ENCODE peak calls at places on chromosomes 13 and 19, in nine cellular contexts. T, R, Y, F, O, B, Q, V and W are unnamed samples.

GRCh38 chr13:22243519-22244197 is 572.8 kb downstream of the FGF9 start:
- DNase-seq in T (no peak), R (no peak), Y (no peak), F (no peak), O (no peak), B (no peak), Q (no peak), V (no peak), W (no peak)

GRCh38 chr13:41284512-41285288 is 21.3 kb upstream of the MTRF1 start:
- DNase-seq in T (no peak), R (no peak), Y (peak), F (peak), O (peak), B (peak), Q (no peak), V (no peak), W (no peak)

GRCh38 chr19:7870571-7871279 is 3.5 kb downstream of the PRR36 start:
- DNase-seq in T (no peak), R (no peak), Y (peak), F (no peak), O (peak), B (peak), Q (no peak), V (peak), W (peak)

GRCh38 chr19:32675720-32676185 is at the start of gene RGS9BP:
- DNase-seq in T (peak), R (peak), Y (peak), F (peak), O (no peak), B (peak), Q (peak), V (peak), W (peak)

GRCh38 chr13:68081051-68081450 is 850.9 kb upstream of the PCDH9 start:
- DNase-seq in T (no peak), R (no peak), Y (no peak), F (no peak), O (no peak), B (no peak), Q (no peak), V (no peak), W (no peak)

GRCh38 chr13:75687145-75687763 is 51.1 kb downstream of the LMO7 start:
- DNase-seq in T (no peak), R (no peak), Y (peak), F (no peak), O (no peak), B (peak), Q (no peak), V (peak), W (no peak)

GRCh38 chr13:52010890-52011689 is at the start of gene ATP7B:
- DNase-seq in T (peak), R (no peak), Y (peak), F (no peak), O (no peak), B (peak), Q (no peak), V (peak), W (peak)

GRCh38 chr13:102817907-102818306 is 19.0 kb downstream of the BIVM start:
- DNase-seq in T (no peak), R (no peak), Y (no peak), F (no peak), O (no peak), B (no peak), Q (no peak), V (no peak), W (no peak)

GRCh38 chr19:21439372-21439771 is 42.4 kb downstream of the ZNF493 start:
- DNase-seq in T (no peak), R (no peak), Y (peak), F (no peak), O (no peak), B (peak), Q (no peak), V (no peak), W (no peak)

GRCh38 chr19:49811328-49811727 is 1.8 kb downstream of the FUZ start:
- DNase-seq in T (no peak), R (no peak), Y (no peak), F (no peak), O (no peak), B (no peak), Q (no peak), V (no peak), W (no peak)

GRCh38 chr19:47608908-47609879 is at the start of gene BICRA:
- DNase-seq in T (peak), R (peak), Y (peak), F (peak), O (no peak), B (peak), Q (peak), V (peak), W (peak)

GRCh38 chr13:20831254-20831653 is 57.5 kb upstream of the EEF1AKMT1 start:
- DNase-seq in T (no peak), R (no peak), Y (no peak), F (no peak), O (no peak), B (no peak), Q (no peak), V (no peak), W (no peak)

GRCh38 chr13:50376895-50377575 is 361.8 kb downstream of the KCNRG start:
- DNase-seq in T (no peak), R (no peak), Y (no peak), F (no peak), O (no peak), B (no peak), Q (no peak), V (peak), W (no peak)

GRCh38 chr13:23697772-23698313 is 127.6 kb downstream of the TNFRSF19 start:
- DNase-seq in T (no peak), R (no peak), Y (no peak), F (no peak), O (no peak), B (no peak), Q (no peak), V (no peak), W (no peak)

GRCh38 chr13:48096670-48097069 is 1.8 kb upstream of the MED4 start:
- DNase-seq in T (no peak), R (no peak), Y (no peak), F (no peak), O (no peak), B (no peak), Q (no peak), V (peak), W (no peak)

GRCh38 chr19:11495481-11495880 is 10.2 kb downstream of the ZNF653 start:
- DNase-seq in T (no peak), R (no peak), Y (no peak), F (no peak), O (no peak), B (no peak), Q (no peak), V (no peak), W (no peak)

GRCh38 chr13:114119196-114119595 is 13.2 kb downstream of the RASA3 start:
- DNase-seq in T (no peak), R (no peak), Y (peak), F (peak), O (no peak), B (peak), Q (no peak), V (peak), W (no peak)

GRCh38 chr19:46481187-46481586 is 9.8 kb upstream of the PNMA8A start:
- DNase-seq in T (no peak), R (no peak), Y (peak), F (no peak), O (no peak), B (peak), Q (no peak), V (no peak), W (no peak)

GRCh38 chr13:48019796-48020195 is 17.7 kb upstream of the NUDT15 start:
- DNase-seq in T (no peak), R (no peak), Y (no peak), F (no peak), O (no peak), B (no peak), Q (no peak), V (no peak), W (no peak)

GRCh38 chr13:44420376-44421220 is 47.0 kb downstream of the SERP2 start:
- DNase-seq in T (no peak), R (no peak), Y (no peak), F (no peak), O (no peak), B (no peak), Q (no peak), V (peak), W (peak)

GRCh38 chr19:5484398-5485285 is 29.4 kb downstream of the ZNRF4 start:
- DNase-seq in T (no peak), R (no peak), Y (peak), F (peak), O (no peak), B (peak), Q (no peak), V (peak), W (no peak)

GRCh38 chr13:21014666-21015170 is 46.7 kb downstream of the LATS2 start:
- DNase-seq in T (peak), R (peak), Y (peak), F (peak), O (no peak), B (peak), Q (peak), V (no peak), W (no peak)

GRCh38 chr13:80551650-80552497 is 210.9 kb upstream of the SPRY2 start:
- DNase-seq in T (no peak), R (no peak), Y (no peak), F (no peak), O (no peak), B (no peak), Q (no peak), V (no peak), W (no peak)

GRCh38 chr13:113106666-113107065 is 1.1 kb downstream of the F7 start:
- DNase-seq in T (no peak), R (no peak), Y (no peak), F (no peak), O (no peak), B (no peak), Q (no peak), V (no peak), W (no peak)

GRCh38 chr19:57096640-57097361 is 23.0 kb upstream of the USP29 start:
- DNase-seq in T (no peak), R (no peak), Y (peak), F (no peak), O (no peak), B (peak), Q (no peak), V (no peak), W (no peak)

GRCh38 chr19:55620410-55620809 is 4.0 kb downstream of the ZNF784 start:
- DNase-seq in T (no peak), R (no peak), Y (no peak), F (no peak), O (no peak), B (peak), Q (no peak), V (no peak), W (no peak)

GRCh38 chr19:42427313-42427712 is at the start of gene LIPE:
- DNase-seq in T (no peak), R (no peak), Y (no peak), F (no peak), O (no peak), B (peak), Q (no peak), V (no peak), W (no peak)

GRCh38 chr19:28257396-28257795 is 955.6 kb downstream of the UQCRFS1 start:
- DNase-seq in T (no peak), R (no peak), Y (no peak), F (no peak), O (no peak), B (no peak), Q (no peak), V (no peak), W (no peak)

GRCh38 chr13:25872871-25873607 is 178.8 kb downstream of the SHISA2 start:
- DNase-seq in T (no peak), R (no peak), Y (no peak), F (no peak), O (no peak), B (peak), Q (peak), V (no peak), W (no peak)

GRCh38 chr13:40116008-40116407 is 460.5 kb downstream of the COG6 start:
- DNase-seq in T (no peak), R (no peak), Y (peak), F (no peak), O (no peak), B (peak), Q (no peak), V (peak), W (peak)

GRCh38 chr19:38893341-38893771 is 6.1 kb downstream of the SIRT2 start:
- DNase-seq in T (no peak), R (no peak), Y (no peak), F (no peak), O (no peak), B (no peak), Q (no peak), V (no peak), W (no peak)

GRCh38 chr19:38890686-38891085 is 8.7 kb downstream of the SIRT2 start:
- DNase-seq in T (no peak), R (no peak), Y (no peak), F (no peak), O (no peak), B (no peak), Q (peak), V (no peak), W (no peak)

GRCh38 chr19:38894968-38895367 is 4.5 kb downstream of the SIRT2 start:
- DNase-seq in T (no peak), R (no peak), Y (no peak), F (no peak), O (no peak), B (no peak), Q (no peak), V (no peak), W (no peak)

GRCh38 chr19:38891791-38892190 is 7.6 kb downstream of the SIRT2 start:
- DNase-seq in T (no peak), R (no peak), Y (no peak), F (no peak), O (no peak), B (no peak), Q (no peak), V (no peak), W (no peak)

DNA sequence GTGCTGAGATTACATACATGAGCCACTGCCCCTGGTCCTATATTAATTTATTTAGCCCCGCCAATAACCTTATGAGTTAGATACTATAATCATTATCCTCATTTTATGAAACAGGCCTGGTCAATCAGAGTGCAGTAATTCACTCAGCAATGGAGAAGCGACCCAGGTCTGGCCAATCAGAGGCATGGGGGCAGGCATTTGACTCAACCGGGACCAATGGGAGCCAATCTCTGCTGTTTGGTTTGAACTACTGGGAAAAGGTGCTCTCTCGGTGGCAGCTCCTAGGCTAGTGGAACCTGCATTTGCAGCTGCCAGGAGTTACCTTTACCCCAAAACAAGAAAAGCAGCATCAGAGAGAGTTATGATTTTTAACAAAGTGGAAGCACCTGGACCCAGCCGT is 6.6 kb downstream of the SIRT2 start:
- DNase-seq in T (no peak), R (no peak), Y (no peak), F (no peak), O (no peak), B (no peak), Q (no peak), V (peak), W (no peak)
- H3K27ac ChIP-seq in T (no peak), R (peak), Y (no peak), F (no peak), O (no peak), B (no peak), Q (peak), V (no peak), W (no peak)

GRCh38 chr19:812049-812816 is 9.5 kb downstream of the PLPPR3 start:
- DNase-seq in T (no peak), R (no peak), Y (no peak), F (no peak), O (no peak), B (no peak), Q (no peak), V (peak), W (no peak)
- H3K4me3 ChIP-seq in T (no peak), R (no peak), Y (no peak), F (no peak), O (no peak), B (no peak), Q (no peak), V (no peak), W (no peak)

DNA sequence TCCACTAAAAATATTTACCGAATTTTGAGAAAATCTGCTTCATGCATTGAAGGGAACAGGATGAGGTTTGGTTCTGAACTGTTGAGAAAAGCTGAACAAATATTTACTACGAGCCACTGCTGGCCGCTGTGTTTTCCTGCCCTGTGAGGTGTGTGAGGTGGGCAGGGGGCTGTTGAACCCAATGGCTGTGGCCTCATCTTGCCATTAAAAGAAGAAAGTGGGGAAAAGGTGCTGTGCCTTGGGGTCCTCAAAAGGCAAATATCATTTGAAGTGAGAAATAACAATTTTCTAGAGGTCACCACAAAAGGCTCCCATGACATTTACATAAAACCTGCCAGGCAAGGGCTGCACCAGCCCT is 44.7 kb downstream of the KLF2 start:
- DNase-seq in T (no peak), R (no peak), Y (no peak), F (no peak), O (no peak), B (no peak), Q (no peak), V (no peak), W (no peak)
- H3K27ac ChIP-seq in T (no peak), R (no peak), Y (no peak), F (no peak), O (no peak), B (peak), Q (no peak), V (no peak), W (no peak)

DNA sequence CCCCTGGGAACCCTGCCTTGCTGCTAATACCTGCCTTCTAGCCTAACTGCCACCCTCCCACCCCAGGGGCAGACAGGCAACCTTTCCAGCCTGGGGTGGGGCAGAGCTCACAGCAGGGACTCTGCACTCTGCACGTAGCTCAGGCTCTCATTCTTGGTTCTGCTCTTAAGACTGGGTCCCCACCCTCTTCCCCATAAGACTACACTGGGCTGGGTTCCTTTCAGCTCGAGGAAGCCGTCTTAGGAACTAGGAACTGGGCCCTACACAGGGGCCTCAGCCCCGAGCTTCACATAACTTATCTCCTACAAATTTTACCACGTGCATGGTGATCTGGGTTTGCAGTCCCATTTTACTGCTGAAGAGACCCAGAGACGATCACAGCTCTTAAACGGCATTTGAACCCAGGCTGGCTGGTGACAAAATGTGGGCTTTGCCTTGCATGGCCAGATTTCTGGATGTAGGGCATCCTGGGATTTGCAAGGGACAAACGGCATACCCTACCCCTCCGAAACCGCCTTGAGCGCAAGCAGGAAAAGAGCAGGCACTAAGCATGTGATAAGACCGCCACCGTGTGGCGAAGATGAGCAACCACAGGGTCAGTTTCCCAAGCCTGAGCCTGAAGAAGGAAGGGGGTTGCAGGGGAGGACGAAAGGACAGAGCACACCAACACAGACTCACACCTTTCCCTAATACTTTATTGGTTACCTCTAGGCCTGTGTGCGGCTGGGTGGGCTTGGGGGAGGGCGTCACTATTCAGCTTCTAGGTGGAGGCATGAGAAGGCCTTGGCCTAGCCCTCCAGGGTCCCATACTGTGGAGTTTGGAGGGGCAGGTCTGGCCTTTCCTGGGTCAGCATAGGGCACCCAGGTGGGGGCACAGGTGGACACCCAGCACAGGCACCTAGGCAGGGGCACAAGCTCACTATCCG is 5.1 kb downstream of the JUNB start:
- DNase-seq in T (peak), R (peak), Y (peak), F (no peak), O (no peak), B (peak), Q (no peak), V (peak), W (peak)
- H3K4me3 ChIP-seq in T (no peak), R (peak), Y (peak), F (no peak), O (no peak), B (no peak), Q (no peak), V (peak), W (no peak)

GRCh38 chr19:6743071-6743470 is 3.6 kb downstream of the TRIP10 start:
- DNase-seq in T (no peak), R (no peak), Y (no peak), F (no peak), O (no peak), B (no peak), Q (no peak), V (no peak), W (no peak)
- H3K27ac ChIP-seq in T (no peak), R (peak), Y (no peak), F (no peak), O (peak), B (peak), Q (peak), V (no peak), W (no peak)

GRCh38 chr19:10421981-10422461 is 1.7 kb downstream of the PDE4A start:
- DNase-seq in T (no peak), R (no peak), Y (no peak), F (no peak), O (no peak), B (no peak), Q (no peak), V (no peak), W (no peak)

GRCh38 chr19:10420444-10421239 is at the start of gene PDE4A:
- DNase-seq in T (no peak), R (no peak), Y (peak), F (no peak), O (no peak), B (peak), Q (no peak), V (peak), W (no peak)

GRCh38 chr19:10422846-10423245 is 2.5 kb downstream of the PDE4A start:
- DNase-seq in T (no peak), R (no peak), Y (no peak), F (no peak), O (no peak), B (no peak), Q (no peak), V (no peak), W (no peak)

GRCh38 chr19:10419646-10420443 is 493 bp upstream of the PDE4A start:
- DNase-seq in T (no peak), R (no peak), Y (peak), F (no peak), O (peak), B (peak), Q (no peak), V (peak), W (no peak)

DNA sequence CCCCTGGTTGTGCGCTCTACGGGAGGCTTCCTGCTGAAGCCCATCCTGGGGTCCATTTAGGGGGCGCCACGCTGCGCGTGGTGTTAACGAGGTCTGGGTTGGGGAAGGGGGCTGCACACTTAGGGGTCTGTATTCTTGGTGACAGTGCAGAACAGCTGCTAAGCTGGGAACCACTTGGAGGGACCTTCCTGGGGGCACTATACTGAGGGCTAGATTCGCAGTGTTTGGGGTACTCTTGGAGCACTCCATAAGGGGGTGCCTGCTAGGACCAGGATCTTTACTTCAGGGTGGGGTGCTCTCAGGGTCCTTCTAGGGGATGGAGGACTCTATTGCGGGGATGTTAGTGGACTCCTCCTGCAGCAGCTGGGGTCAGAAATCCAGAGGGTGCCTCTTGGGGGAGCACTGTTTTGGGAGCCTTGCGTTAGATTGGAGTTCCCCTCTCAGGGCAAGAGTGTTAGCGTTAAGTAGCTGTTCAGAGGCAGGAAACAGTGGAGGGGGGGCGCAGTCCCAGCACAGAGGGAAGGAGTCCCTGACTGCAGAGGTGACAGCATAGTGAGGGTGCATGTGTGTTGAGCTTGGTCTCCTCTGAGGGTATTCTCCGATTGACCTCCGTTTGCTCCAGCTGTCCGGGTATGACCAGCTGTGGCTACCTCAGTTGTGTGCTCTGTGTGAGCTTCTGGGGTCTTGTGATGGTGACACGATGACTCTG is 1.1 kb downstream of the PDE4A start:
- DNase-seq in T (no peak), R (no peak), Y (no peak), F (no peak), O (no peak), B (no peak), Q (no peak), V (no peak), W (no peak)
- H3K4me3 ChIP-seq in T (no peak), R (peak), Y (peak), F (peak), O (peak), B (peak), Q (no peak), V (peak), W (no peak)